ENCODE peak calls at places on chromosome 11, in seven cellular contexts. One of them, this sample, is unnamed.

GRCh38 chr11:130583866-130584265 is 135.4 kb downstream of the ADAMTS15 start:
- DNase-seq in tibial nerve: no peak
- DNase-seq in AG04450: no peak
- DNase-seq in IMR-90: no peak
- DNase-seq in fibroblast of lung: no peak
- DNase-seq in H1: no peak
- DNase-seq in A549: no peak
- DNase-seq in this sample: no peak

GRCh38 chr11:62500066-62501035 is 46.3 kb downstream of the AHNAK start:
- DNase-seq in IMR-90: no peak
- DNase-seq in A549: no peak
- DNase-seq in AG04450: no peak
- DNase-seq in tibial nerve: no peak
- DNase-seq in fibroblast of lung: no peak
- DNase-seq in H1: no peak
- DNase-seq in this sample: no peak

GRCh38 chr11:61626580-61627380 is 45.9 kb upstream of the SYT7 start:
- DNase-seq in AG04450: no peak
- DNase-seq in H1: peak; percentile 71
- DNase-seq in A549: no peak
- DNase-seq in IMR-90: peak; percentile 36
- DNase-seq in tibial nerve: no peak
- DNase-seq in fibroblast of lung: peak; percentile 45
- DNase-seq in this sample: peak; percentile 45

GRCh38 chr11:86157797-86158378 is 86.7 kb upstream of the EED start:
- DNase-seq in IMR-90: no peak
- DNase-seq in A549: no peak
- DNase-seq in AG04450: no peak
- DNase-seq in tibial nerve: no peak
- DNase-seq in fibroblast of lung: no peak
- DNase-seq in H1: no peak
- DNase-seq in this sample: no peak

GRCh38 chr11:64123102-64123434 is 42.8 kb downstream of the MACROD1 start:
- DNase-seq in fibroblast of lung: peak; percentile 6
- DNase-seq in A549: no peak
- DNase-seq in IMR-90: no peak
- DNase-seq in AG04450: no peak
- DNase-seq in H1: no peak
- DNase-seq in tibial nerve: no peak
- DNase-seq in this sample: no peak

GRCh38 chr11:117204283-117205080 is 5.3 kb downstream of the TAGLN start:
- DNase-seq in H1: no peak
- DNase-seq in A549: no peak
- DNase-seq in AG04450: no peak
- DNase-seq in tibial nerve: no peak
- DNase-seq in IMR-90: no peak
- DNase-seq in fibroblast of lung: no peak
- DNase-seq in this sample: no peak

GRCh38 chr11:32435152-32435480 is 223 bp downstream of the WT1 start:
- DNase-seq in H1: peak; percentile 62
- DNase-seq in tibial nerve: no peak
- DNase-seq in IMR-90: no peak
- DNase-seq in fibroblast of lung: no peak
- DNase-seq in A549: peak; percentile 45
- DNase-seq in AG04450: no peak
- DNase-seq in this sample: peak; percentile 66

GRCh38 chr11:122168218-122168617 is 52.2 kb upstream of the BLID start:
- DNase-seq in IMR-90: no peak
- DNase-seq in A549: no peak
- DNase-seq in AG04450: no peak
- DNase-seq in fibroblast of lung: no peak
- DNase-seq in tibial nerve: no peak
- DNase-seq in H1: no peak
- DNase-seq in this sample: no peak

GRCh38 chr11:33790088-33790487 is 15.8 kb upstream of the FBXO3 start:
- DNase-seq in tibial nerve: no peak
- DNase-seq in AG04450: no peak
- DNase-seq in A549: no peak
- DNase-seq in IMR-90: no peak
- DNase-seq in H1: no peak
- DNase-seq in fibroblast of lung: no peak
- DNase-seq in this sample: no peak

GRCh38 chr11:17839450-17839849 is 104.9 kb downstream of the KCNC1 start:
- DNase-seq in AG04450: no peak
- DNase-seq in tibial nerve: no peak
- DNase-seq in IMR-90: no peak
- DNase-seq in A549: no peak
- DNase-seq in H1: no peak
- DNase-seq in fibroblast of lung: no peak
- DNase-seq in this sample: no peak

GRCh38 chr11:125892071-125892470 is 4.6 kb downstream of the HYLS1 start:
- DNase-seq in H1: no peak
- DNase-seq in IMR-90: peak; percentile 75
- DNase-seq in A549: peak; percentile 23
- DNase-seq in tibial nerve: no peak
- DNase-seq in AG04450: no peak
- DNase-seq in fibroblast of lung: peak; percentile 58
- DNase-seq in this sample: no peak

GRCh38 chr11:109040303-109040702 is 375.4 kb downstream of the DDX10 start:
- DNase-seq in AG04450: no peak
- DNase-seq in fibroblast of lung: no peak
- DNase-seq in A549: peak; percentile 7
- DNase-seq in tibial nerve: no peak
- DNase-seq in H1: peak; percentile 49
- DNase-seq in IMR-90: no peak
- DNase-seq in this sample: no peak

GRCh38 chr11:2128512-2129322 is 10.5 kb downstream of the IGF2 start:
- DNase-seq in IMR-90: no peak
- DNase-seq in H1: peak; percentile 43
- DNase-seq in fibroblast of lung: no peak
- DNase-seq in tibial nerve: no peak
- DNase-seq in A549: no peak
- DNase-seq in AG04450: no peak
- DNase-seq in this sample: no peak

GRCh38 chr11:33389635-33390034 is 132.5 kb downstream of the HIPK3 start:
- DNase-seq in A549: no peak
- DNase-seq in AG04450: no peak
- DNase-seq in IMR-90: no peak
- DNase-seq in H1: no peak
- DNase-seq in tibial nerve: no peak
- DNase-seq in fibroblast of lung: no peak
- DNase-seq in this sample: no peak

GRCh38 chr11:71484248-71485062 is 31.5 kb downstream of the NADSYN1 start:
- DNase-seq in A549: no peak
- DNase-seq in AG04450: no peak
- DNase-seq in fibroblast of lung: no peak
- DNase-seq in tibial nerve: no peak
- DNase-seq in IMR-90: no peak
- DNase-seq in H1: no peak
- DNase-seq in this sample: no peak

GRCh38 chr11:74437441-74437840 is 29.9 kb downstream of the KCNE3 start:
- DNase-seq in tibial nerve: no peak
- DNase-seq in A549: no peak
- DNase-seq in fibroblast of lung: peak; percentile 53
- DNase-seq in H1: no peak
- DNase-seq in AG04450: no peak
- DNase-seq in IMR-90: peak; percentile 39
- DNase-seq in this sample: peak; percentile 48

GRCh38 chr11:72446929-72447753 is 12.8 kb upstream of the CLPB start:
- DNase-seq in AG04450: peak; percentile 24
- DNase-seq in H1: no peak
- DNase-seq in tibial nerve: peak; percentile 69
- DNase-seq in IMR-90: peak; percentile 69
- DNase-seq in fibroblast of lung: peak; percentile 67
- DNase-seq in A549: peak; percentile 76
- DNase-seq in this sample: peak; percentile 80

GRCh38 chr11:66335531-66336233 is 552 bp downstream of the RIN1 start:
- DNase-seq in tibial nerve: no peak
- DNase-seq in A549: no peak
- DNase-seq in IMR-90: peak; percentile 59
- DNase-seq in fibroblast of lung: peak; percentile 78
- DNase-seq in AG04450: no peak
- DNase-seq in H1: peak; percentile 77
- DNase-seq in this sample: peak; percentile 64

GRCh38 chr11:16775604-16776283 is 37.3 kb downstream of the C11orf58 start:
- DNase-seq in H1: no peak
- DNase-seq in fibroblast of lung: no peak
- DNase-seq in A549: no peak
- DNase-seq in AG04450: no peak
- DNase-seq in tibial nerve: no peak
- DNase-seq in IMR-90: no peak
- DNase-seq in this sample: no peak

GRCh38 chr11:66835762-66836405 is 7.4 kb upstream of the RCE1 start:
- DNase-seq in H1: no peak
- DNase-seq in IMR-90: peak; percentile 65
- DNase-seq in tibial nerve: no peak
- DNase-seq in fibroblast of lung: peak; percentile 47
- DNase-seq in A549: no peak
- DNase-seq in AG04450: no peak
- DNase-seq in this sample: peak; percentile 66

GRCh38 chr11:19430346-19431058 is 189.8 kb upstream of the E2F8 start:
- DNase-seq in H1: no peak
- DNase-seq in IMR-90: no peak
- DNase-seq in A549: no peak
- DNase-seq in tibial nerve: no peak
- DNase-seq in fibroblast of lung: peak; percentile 11
- DNase-seq in AG04450: no peak
- DNase-seq in this sample: peak; percentile 71

GRCh38 chr11:71459767-71460320 is 6.8 kb downstream of the NADSYN1 start:
- DNase-seq in IMR-90: no peak
- DNase-seq in H1: no peak
- DNase-seq in tibial nerve: no peak
- DNase-seq in A549: no peak
- DNase-seq in fibroblast of lung: no peak
- DNase-seq in AG04450: no peak
- DNase-seq in this sample: no peak

GRCh38 chr11:19079643-19080440 is 19.3 kb upstream of the MRGPRX2 start:
- DNase-seq in A549: peak; percentile 19
- DNase-seq in AG04450: no peak
- DNase-seq in tibial nerve: no peak
- DNase-seq in fibroblast of lung: peak; percentile 95
- DNase-seq in H1: no peak
- DNase-seq in IMR-90: peak; percentile 68
- DNase-seq in this sample: peak; percentile 91

GRCh38 chr11:69842746-69843528 is 23.7 kb upstream of the FGF3 start:
- DNase-seq in H1: no peak
- DNase-seq in tibial nerve: no peak
- DNase-seq in A549: no peak
- DNase-seq in IMR-90: no peak
- DNase-seq in fibroblast of lung: no peak
- DNase-seq in AG04450: no peak
- DNase-seq in this sample: no peak

GRCh38 chr11:97990162-97990920 is 1030.4 kb upstream of the CNTN5 start:
- DNase-seq in fibroblast of lung: peak; percentile 66
- DNase-seq in AG04450: no peak
- DNase-seq in A549: no peak
- DNase-seq in tibial nerve: no peak
- DNase-seq in IMR-90: no peak
- DNase-seq in H1: no peak
- DNase-seq in this sample: peak; percentile 37

DNA sequence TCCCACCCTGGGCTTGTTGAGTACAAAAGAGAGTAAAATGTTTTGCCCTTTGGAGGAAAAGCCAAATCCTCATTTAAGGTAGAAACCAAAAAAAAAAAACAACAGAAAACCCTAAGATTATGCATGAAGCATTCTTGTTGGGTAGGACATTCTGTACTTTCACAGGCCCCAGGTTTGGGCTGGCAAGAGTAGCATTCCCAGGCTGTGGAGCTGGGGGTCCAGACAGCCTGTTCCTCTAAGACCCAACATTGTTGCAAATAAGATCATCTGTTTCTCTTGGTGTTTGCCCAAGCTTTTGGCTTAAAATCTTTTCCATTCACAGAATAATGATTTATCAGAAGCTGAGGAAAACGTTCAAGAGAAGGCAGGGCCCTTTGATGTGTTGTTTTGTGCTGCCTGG is 123.8 kb downstream of the MICAL2 start:
- DNase-seq in A549: no peak
- DNase-seq in fibroblast of lung: peak; percentile 60
- DNase-seq in IMR-90: no peak
- DNase-seq in tibial nerve: peak; percentile 53
- DNase-seq in H1: no peak
- DNase-seq in AG04450: no peak
- DNase-seq in this sample: peak; percentile 42
- TF ChIP-seq CTCF in A549: no peak
- TF ChIP-seq CTCF in fibroblast of lung: no peak
- TF ChIP-seq CTCF in IMR-90: no peak
- TF ChIP-seq CTCF in tibial nerve: no peak
- TF ChIP-seq CTCF in H1: no peak
- TF ChIP-seq CTCF in AG04450: no peak
- TF ChIP-seq CTCF in this sample: no peak

GRCh38 chr11:132638421-132638820 is 893.9 kb downstream of the OPCML start:
- DNase-seq in H1: no peak
- DNase-seq in IMR-90: no peak
- DNase-seq in AG04450: no peak
- DNase-seq in tibial nerve: no peak
- DNase-seq in fibroblast of lung: no peak
- DNase-seq in A549: no peak
- DNase-seq in this sample: no peak
- H3K4me3 ChIP-seq in H1: no peak overlapping the region
- H3K4me3 ChIP-seq in IMR-90: no peak overlapping the region
- H3K4me3 ChIP-seq in AG04450: no peak overlapping the region
- H3K4me3 ChIP-seq in tibial nerve: no peak overlapping the region
- H3K4me3 ChIP-seq in fibroblast of lung: no peak overlapping the region
- H3K4me3 ChIP-seq in A549: no peak overlapping the region
- H3K4me3 ChIP-seq in this sample: no peak overlapping the region

GRCh38 chr11:128135451-128135850 is 451.9 kb downstream of the ETS1 start:
- DNase-seq in A549: no peak
- DNase-seq in tibial nerve: no peak
- DNase-seq in H1: no peak
- DNase-seq in IMR-90: no peak
- DNase-seq in fibroblast of lung: peak; percentile 93
- DNase-seq in AG04450: no peak
- DNase-seq in this sample: peak; percentile 52
- TF ChIP-seq CTCF in A549: no peak
- TF ChIP-seq CTCF in tibial nerve: no peak
- TF ChIP-seq CTCF in H1: no peak
- TF ChIP-seq CTCF in IMR-90: no peak
- TF ChIP-seq CTCF in fibroblast of lung: no peak
- TF ChIP-seq CTCF in AG04450: no peak
- TF ChIP-seq CTCF in this sample: no peak

GRCh38 chr11:111976614-111977140 is 39.5 kb downstream of the DIXDC1 start:
- DNase-seq in A549: no peak
- DNase-seq in fibroblast of lung: peak; percentile 24
- DNase-seq in tibial nerve: no peak
- DNase-seq in AG04450: no peak
- DNase-seq in IMR-90: no peak
- DNase-seq in H1: peak; percentile 73
- DNase-seq in this sample: no peak

GRCh38 chr11:111977141-111978027 is 40.2 kb downstream of the DIXDC1 start:
- DNase-seq in tibial nerve: peak; percentile 37
- DNase-seq in H1: peak; percentile 79
- DNase-seq in fibroblast of lung: peak; percentile 57
- DNase-seq in AG04450: no peak
- DNase-seq in IMR-90: no peak
- DNase-seq in A549: no peak
- DNase-seq in this sample: peak; percentile 28

GRCh38 chr11:111976119-111976518 is 39.0 kb downstream of the DIXDC1 start:
- DNase-seq in H1: no peak
- DNase-seq in fibroblast of lung: no peak
- DNase-seq in A549: no peak
- DNase-seq in AG04450: no peak
- DNase-seq in tibial nerve: no peak
- DNase-seq in IMR-90: no peak
- DNase-seq in this sample: no peak

GRCh38 chr11:111980062-111980461 is 42.9 kb downstream of the DIXDC1 start:
- DNase-seq in fibroblast of lung: no peak
- DNase-seq in tibial nerve: no peak
- DNase-seq in AG04450: no peak
- DNase-seq in IMR-90: no peak
- DNase-seq in H1: no peak
- DNase-seq in A549: no peak
- DNase-seq in this sample: no peak

GRCh38 chr11:111978028-111978771 is 41.1 kb downstream of the DIXDC1 start:
- DNase-seq in fibroblast of lung: peak; percentile 77
- DNase-seq in H1: peak; percentile 59
- DNase-seq in A549: no peak
- DNase-seq in tibial nerve: peak; percentile 70
- DNase-seq in AG04450: peak; percentile 15
- DNase-seq in IMR-90: peak; percentile 64
- DNase-seq in this sample: peak; percentile 83
- H3K4me3 ChIP-seq in fibroblast of lung: peak overlapping the region; percentile 85
- H3K4me3 ChIP-seq in H1: peak overlapping the region; percentile 74
- H3K4me3 ChIP-seq in A549: no peak overlapping the region
- H3K4me3 ChIP-seq in tibial nerve: peak overlapping the region; percentile 64
- H3K4me3 ChIP-seq in AG04450: peak overlapping the region; percentile 76
- H3K4me3 ChIP-seq in IMR-90: peak overlapping the region; percentile 91
- H3K4me3 ChIP-seq in this sample: peak overlapping the region; percentile 72

This sample was measured in fibroblast of pulmonary artery.